ENCODE peak calls at places on chromosomes 13 and 19, in four cellular contexts. X is IMR-90, L is mesenchymal stem cell, T is mesendoderm. F is an unnamed sample.

GRCh38 chr19:19146000-19146608 is 7.8 kb upstream of the TMEM161A start:
- DNase-seq in X (peak; percentile 44), T (peak; percentile 72), L (peak; percentile 56), F (peak; percentile 76)

GRCh38 chr19:16778796-16779411 is 50.3 kb upstream of the SIN3B start:
- DNase-seq in L (peak; percentile 75), X (peak; percentile 55), T (peak; percentile 81), F (peak; percentile 31)

GRCh38 chr13:36919206-36919832 is 719 bp downstream of the SMAD9 start:
- DNase-seq in X (peak; percentile 17), T (peak; percentile 75), L (peak; percentile 65), F (peak; percentile 37)

GRCh38 chr13:86986448-86986847 is 684.7 kb upstream of the SLITRK5 start:
- DNase-seq in T (peak; percentile 16), X (peak; percentile 25), L (peak; percentile 45), F (peak; percentile 52)

GRCh38 chr19:35337984-35338296 is 9.0 kb downstream of the CD22 start:
- DNase-seq in X (no peak), T (no peak), L (no peak), F (no peak)

GRCh38 chr19:18418034-18418724 is 1.0 kb upstream of the SSBP4 start:
- DNase-seq in L (no peak), X (no peak), T (no peak), F (no peak)

GRCh38 chr13:30504081-30504480 is 38.3 kb upstream of the HMGB1 start:
- DNase-seq in L (no peak), T (no peak), X (peak; percentile 31), F (no peak)

GRCh38 chr13:80665792-80666333 is 324.9 kb upstream of the SPRY2 start:
- DNase-seq in L (no peak), T (peak; percentile 61), X (no peak), F (no peak)

GRCh38 chr13:49418206-49418605 is 25.7 kb downstream of the CAB39L start:
- DNase-seq in X (no peak), L (no peak), T (no peak), F (no peak)

GRCh38 chr13:85910962-85911361 is 111.7 kb upstream of the SLITRK6 start:
- DNase-seq in L (no peak), X (no peak), T (no peak), F (no peak)

GRCh38 chr13:91078093-91078679 is 269.3 kb upstream of the MIR17HG start:
- DNase-seq in T (no peak), X (no peak), L (peak; percentile 26), F (no peak)

GRCh38 chr13:79548886-79549285 is 67.9 kb downstream of the NDFIP2 start:
- DNase-seq in L (peak; percentile 45), T (peak; percentile 18), X (peak; percentile 11), F (no peak)

GRCh38 chr19:52963229-52963760 is 614 bp upstream of the ZNF816 start:
- DNase-seq in T (no peak), X (no peak), L (no peak), F (no peak)

GRCh38 chr13:83378901-83379300 is 503.4 kb downstream of the SLITRK1 start:
- DNase-seq in L (no peak), T (no peak), X (peak; percentile 47), F (no peak)

GRCh38 chr19:18708452-18709231 is 25.2 kb downstream of the CRTC1 start:
- DNase-seq in L (no peak), T (no peak), X (no peak), F (no peak)

GRCh38 chr19:46604781-46605355 is 3.7 kb downstream of the CALM3 start:
- DNase-seq in L (no peak), X (no peak), T (no peak), F (no peak)

GRCh38 chr13:99969934-99970760 is 1.4 kb downstream of the ZIC5 start:
- DNase-seq in T (peak; percentile 92), X (no peak), L (no peak), F (no peak)

GRCh38 chr19:35240322-35240721 is 8.5 kb upstream of the LSR start:
- DNase-seq in X (no peak), L (no peak), T (no peak), F (no peak)

GRCh38 chr19:51158474-51159129 is 16.5 kb downstream of the SIGLEC7 start:
- DNase-seq in X (peak; percentile 7), T (peak; percentile 81), L (peak; percentile 21), F (peak; percentile 31)

GRCh38 chr19:30371960-30372824 is at the start of gene ZNF536:
- DNase-seq in T (no peak), L (no peak), X (no peak), F (no peak)

GRCh38 chr19:30679286-30679685 is 307.1 kb downstream of the ZNF536 start:
- DNase-seq in L (no peak), X (no peak), T (no peak), F (no peak)

GRCh38 chr19:50214699-50215543 is 11.5 kb downstream of the MYH14 start:
- DNase-seq in X (no peak), T (peak; percentile 37), L (no peak), F (no peak)

GRCh38 chr19:2327773-2328400 is 499 bp downstream of the LSM7 start:
- DNase-seq in L (peak; percentile 90), X (peak; percentile 81), T (peak; percentile 90), F (peak; percentile 58)

GRCh38 chr13:79782541-79783216 is 301.7 kb downstream of the NDFIP2 start:
- DNase-seq in L (peak; percentile 87), T (peak; percentile 94), X (peak; percentile 77), F (peak; percentile 85)

GRCh38 chr19:32914879-32915278 is 45.3 kb upstream of the SLC7A9 start:
- DNase-seq in L (no peak), X (no peak), T (no peak), F (no peak)

GRCh38 chr13:108855737-108856387 is 226.5 kb downstream of the MYO16 start:
- DNase-seq in T (no peak), L (no peak), X (no peak), F (no peak)

GRCh38 chr19:30693179-30693578 is 321.0 kb downstream of the ZNF536 start:
- DNase-seq in X (no peak), T (peak; percentile 83), L (no peak), F (no peak)

GRCh38 chr19:54389556-54389955 is 24.8 kb upstream of the LAIR1 start:
- DNase-seq in T (no peak), L (no peak), X (no peak), F (no peak)

GRCh38 chr13:67416047-67416925 is 186.2 kb upstream of the PCDH9 start:
- DNase-seq in X (peak; percentile 29), T (peak; percentile 74), L (peak; percentile 38), F (peak; percentile 6)

GRCh38 chr13:65133094-65133493 is 2097.0 kb downstream of the PCDH9 start:
- DNase-seq in X (no peak), L (peak; percentile 8), T (peak; percentile 48), F (no peak)

GRCh38 chr13:99969368-99969933 is 2.1 kb downstream of the ZIC5 start:
- DNase-seq in T (no peak), X (no peak), L (no peak), F (no peak)

GRCh38 chr13:42600943-42601342 is 27.0 kb downstream of the TNFSF11 start:
- DNase-seq in L (no peak), T (no peak), X (no peak), F (no peak)

GRCh38 chr13:28495586-28496564 is 947 bp upstream of the FLT1 start:
- DNase-seq in X (no peak), T (peak; percentile 23), L (no peak), F (no peak)

GRCh38 chr19:6062274-6062673 is 48.0 kb downstream of the RFX2 start:
- DNase-seq in L (no peak), T (no peak), X (no peak), F (no peak)

GRCh38 chr19:3278749-3279148 is 54.3 kb downstream of the CELF5 start:
- DNase-seq in X (no peak), L (no peak), T (no peak), F (no peak)

GRCh38 chr19:10045371-10045770 is 32.1 kb downstream of the RDH8 start:
- DNase-seq in X (no peak), L (no peak), T (no peak), F (no peak)

GRCh38 chr19:10043286-10043927 is 30.1 kb downstream of the RDH8 start:
- DNase-seq in L (peak; percentile 62), T (peak; percentile 72), X (peak; percentile 33), F (peak; percentile 50)

GRCh38 chr19:10049626-10050025 is 36.3 kb downstream of the RDH8 start:
- DNase-seq in L (no peak), X (no peak), T (no peak), F (no peak)

DNA sequence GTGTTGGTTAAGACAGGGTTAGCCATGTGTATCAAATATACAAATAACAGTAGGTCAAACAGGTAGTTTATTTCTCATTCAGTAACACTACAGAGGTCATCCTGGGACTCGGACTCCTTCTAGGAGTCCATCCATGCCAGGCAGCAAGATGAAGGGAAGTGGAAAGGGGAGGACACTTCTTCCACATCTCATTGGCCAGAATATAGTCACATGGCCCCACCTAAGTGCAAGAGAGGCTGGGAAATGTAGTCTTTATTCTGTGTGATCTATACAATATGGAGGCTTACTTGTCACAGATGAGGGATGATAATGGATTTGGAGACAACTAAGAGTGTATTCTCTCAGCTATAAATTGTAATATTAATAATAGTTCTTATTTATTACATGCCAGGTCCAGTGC is 31.1 kb downstream of the RDH8 start:
- DNase-seq in X (no peak), T (no peak), L (no peak), F (no peak)
- H2BK15ac ChIP-seq in X (no peak overlapping the region), T (no peak overlapping the region), L (no peak overlapping the region), F (no peak overlapping the region)

GRCh38 chr19:49180659-49181058 is 23.1 kb downstream of the TRPM4 start:
- DNase-seq in X (no peak), L (no peak), T (no peak), F (no peak)
- H3K4ac ChIP-seq in X (no peak overlapping the region), L (no peak overlapping the region), T (no peak overlapping the region), F (no peak overlapping the region)

GRCh38 chr19:24064175-24064574 is 22.8 kb upstream of the ZNF254 start:
- DNase-seq in L (no peak), X (no peak), T (no peak), F (no peak)
- H2BK15ac ChIP-seq in L (no peak overlapping the region), X (no peak overlapping the region), T (no peak overlapping the region), F (no peak overlapping the region)

GRCh38 chr19:4405977-4406376 is 3.5 kb downstream of the CHAF1A start:
- DNase-seq in T (no peak), X (no peak), L (no peak), F (no peak)

GRCh38 chr19:4401482-4402170 is 814 bp upstream of the CHAF1A start:
- DNase-seq in X (no peak), T (no peak), L (no peak), F (no peak)

GRCh38 chr19:4403005-4403761 is 743 bp downstream of the CHAF1A start:
- DNase-seq in T (peak; percentile 56), X (no peak), L (peak; percentile 47), F (no peak)

GRCh38 chr19:4399871-4400768 is at the start of gene SH3GL1:
- DNase-seq in T (peak; percentile 93), L (peak; percentile 90), X (peak; percentile 88), F (peak; percentile 96)

DNA sequence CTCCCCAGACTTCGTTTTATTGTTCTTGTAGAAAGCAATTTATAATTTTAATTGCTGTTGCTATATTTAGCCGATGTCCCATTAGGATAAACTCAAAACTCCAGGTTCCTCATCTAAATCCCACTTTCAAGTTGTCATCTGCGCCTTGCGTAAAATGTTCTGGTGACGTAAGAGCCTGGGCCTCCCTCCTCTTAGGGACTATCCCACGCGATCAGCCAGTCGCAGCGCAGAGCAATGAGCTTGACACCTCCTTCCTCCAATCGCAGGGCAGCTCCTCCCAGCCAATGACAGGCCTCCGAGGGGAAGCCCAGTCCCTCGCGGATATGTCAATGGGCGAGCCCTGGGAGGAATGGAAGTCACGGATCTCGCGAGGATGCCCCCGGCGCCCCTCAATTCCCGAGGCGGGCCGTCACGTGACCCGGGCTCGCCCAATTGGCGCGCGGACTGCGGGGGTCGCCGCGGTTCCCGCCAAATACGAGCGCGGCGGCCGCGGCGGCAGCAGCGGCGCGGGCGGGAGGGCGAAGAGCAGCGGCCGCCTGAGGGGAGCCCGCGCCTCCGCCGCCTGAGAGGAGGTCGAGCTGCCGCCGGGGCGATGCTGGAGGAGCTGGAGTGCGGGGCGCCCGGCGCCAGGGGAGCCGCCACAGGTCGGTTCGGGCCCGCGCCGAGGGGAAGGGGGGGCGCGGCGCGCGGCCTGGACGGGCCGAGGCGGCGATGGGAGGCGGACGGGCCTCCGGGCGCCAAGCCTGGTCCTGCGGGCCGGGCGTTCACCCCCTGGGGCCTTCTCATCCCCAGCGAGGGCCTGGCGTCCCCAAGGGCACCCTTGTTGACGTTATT is at the start of gene CHAF1A:
- DNase-seq in X (peak; percentile 100), L (peak; percentile 100), T (peak; percentile 100), F (peak; percentile 99)
- H3K4ac ChIP-seq in X (peak within 1 kb of the TSS; percentile 6), L (peak within 1 kb of the TSS; percentile 56), T (peak within 1 kb of the TSS; percentile 82), F (peak within 1 kb of the TSS; percentile 68)